ENCODE peak calls at places on chromosomes 13 and 19, in seven cellular contexts. V is foreskin keratinocyte, A is GM23338, R is chondrocyte, K is omental fat pad, C is HCT116, D is gastrocnemius medialis. L is an unnamed sample.

GRCh38 chr13:93249259-93249917 is 22.8 kb downstream of the GPC6 start:
- DNase-seq in D (no peak), V (peak; percentile 77), C (no peak), A (no peak), R (no peak), K (no peak), L (peak; percentile 87)

GRCh38 chr13:111907341-111907880 is 159.5 kb upstream of the SOX1 start:
- DNase-seq in V (no peak), D (no peak), K (no peak), R (no peak), A (no peak), C (no peak), L (no peak)

GRCh38 chr19:34241513-34242337 is 12.6 kb upstream of the GARRE1 start:
- DNase-seq in D (peak; percentile 63), K (no peak), A (peak; percentile 93), R (no peak), V (no peak), C (no peak), L (no peak)

GRCh38 chr13:35599385-35599784 is 122.9 kb upstream of the MAB21L1 start:
- DNase-seq in D (no peak), V (peak; percentile 68), R (no peak), C (no peak), A (peak; percentile 41), K (no peak), L (no peak)

GRCh38 chr13:26951581-26952177 is 191.1 kb upstream of the GPR12 start:
- DNase-seq in R (no peak), V (no peak), C (no peak), D (no peak), K (no peak), A (no peak), L (no peak)

GRCh38 chr19:11203194-11204075 is 6.1 kb upstream of the KANK2 start:
- DNase-seq in V (no peak), K (peak; percentile 63), D (peak; percentile 51), A (peak; percentile 77), C (no peak), R (no peak), L (no peak)

GRCh38 chr19:51361228-51361627 is 5.0 kb downstream of the ETFB start:
- DNase-seq in C (no peak), V (no peak), D (no peak), R (no peak), A (no peak), K (no peak), L (no peak)

GRCh38 chr19:29926031-29926430 is 16.0 kb upstream of the URI1 start:
- DNase-seq in K (no peak), V (no peak), D (no peak), A (no peak), R (no peak), C (no peak), L (no peak)

GRCh38 chr19:22519152-22519551 is 97.0 kb upstream of the ZNF98 start:
- DNase-seq in C (no peak), R (no peak), K (no peak), D (no peak), V (no peak), A (no peak), L (no peak)

GRCh38 chr13:107210216-107211010 is 642.5 kb upstream of the ARGLU1 start:
- DNase-seq in C (no peak), A (no peak), V (no peak), D (no peak), K (no peak), R (no peak), L (no peak)

GRCh38 chr13:80047406-80047805 is 293.5 kb downstream of the SPRY2 start:
- DNase-seq in A (no peak), D (no peak), R (no peak), V (no peak), C (no peak), K (no peak), L (no peak)

GRCh38 chr13:80141114-80141849 is 199.6 kb downstream of the SPRY2 start:
- DNase-seq in A (no peak), D (no peak), V (no peak), C (no peak), R (no peak), K (no peak), L (no peak)

GRCh38 chr19:55667006-55667381 is 8.0 kb upstream of the EPN1 start:
- DNase-seq in R (peak; percentile 67), D (no peak), K (no peak), C (no peak), V (no peak), A (no peak), L (no peak)

GRCh38 chr13:94254737-94255136 is 224.7 kb downstream of the DCT start:
- DNase-seq in C (no peak), V (no peak), R (no peak), K (no peak), D (no peak), A (no peak), L (no peak)

GRCh38 chr13:27997904-27998522 is 9.5 kb upstream of the URAD start:
- DNase-seq in D (no peak), A (peak; percentile 87), K (no peak), C (peak; percentile 70), V (no peak), R (no peak), L (no peak)

GRCh38 chr19:41697198-41697855 is 9.3 kb upstream of the CEACAM7 start:
- DNase-seq in R (no peak), D (no peak), A (no peak), C (no peak), K (no peak), V (no peak), L (no peak)

GRCh38 chr13:39347926-39348901 is 254.8 kb downstream of the LHFPL6 start:
- DNase-seq in K (no peak), D (no peak), R (no peak), V (no peak), A (peak; percentile 68), C (no peak), L (no peak)

GRCh38 chr19:47093254-47093653 is 20.3 kb downstream of the ZC3H4 start:
- DNase-seq in K (no peak), R (peak; percentile 22), C (no peak), D (no peak), V (no peak), A (no peak), L (no peak)

GRCh38 chr19:19405919-19406877 is 723 bp downstream of the GATAD2A start:
- DNase-seq in K (no peak), C (no peak), A (peak; percentile 83), V (no peak), R (no peak), D (no peak), L (no peak)

GRCh38 chr19:19403373-19403901 is 2.0 kb upstream of the GATAD2A start:
- DNase-seq in C (no peak), A (no peak), K (no peak), V (no peak), D (peak; percentile 54), R (no peak), L (no peak)

GRCh38 chr19:19402656-19403372 is 2.7 kb upstream of the GATAD2A start:
- DNase-seq in A (no peak), D (no peak), R (no peak), K (no peak), V (no peak), C (no peak), L (no peak)

GRCh38 chr19:19406878-19407639 is 1.6 kb downstream of the GATAD2A start:
- DNase-seq in R (no peak), C (no peak), A (no peak), K (no peak), D (peak; percentile 49), V (no peak), L (no peak)

GRCh38 chr19:19404879-19405860 is at the start of gene GATAD2A:
- DNase-seq in K (peak; percentile 84), V (peak; percentile 60), R (peak; percentile 94), A (peak; percentile 92), D (peak; percentile 94), C (peak; percentile 78), L (peak; percentile 61)
- TF ChIP-seq CTCF in K (no peak), V (peak; percentile 62), R (peak; percentile 64), A (no peak), D (no peak), C (peak; percentile 20), L (no peak)

GRCh38 chr13:81927347-81927746 is 1586.4 kb upstream of the SPRY2 start:
- DNase-seq in R (no peak), K (no peak), A (peak; percentile 41), D (no peak), V (no peak), C (no peak), L (no peak)

DNA sequence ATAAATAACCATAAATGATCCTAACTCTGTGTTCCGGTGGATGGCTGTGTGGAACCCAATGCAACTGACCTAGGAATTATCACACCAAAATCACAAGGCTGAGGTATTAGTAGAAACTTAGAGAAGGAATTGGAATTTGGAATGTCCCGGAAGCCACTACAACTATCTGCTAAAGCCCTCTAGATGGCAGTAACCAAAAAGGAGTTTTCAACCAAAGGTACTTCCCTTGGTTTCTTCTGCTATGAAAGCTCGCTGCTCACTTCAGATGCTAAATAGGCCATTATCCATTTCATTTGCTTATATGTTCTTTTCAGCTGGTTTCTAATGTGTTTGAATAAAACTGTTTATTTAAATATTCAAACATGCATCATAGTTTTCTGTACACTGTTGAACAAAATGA is 1589.1 kb upstream of the SPRY2 start:
- DNase-seq in K (no peak), R (no peak), A (peak; percentile 87), D (no peak), C (no peak), V (no peak), L (no peak)
- TF ChIP-seq CTCF in K (no peak), R (peak; percentile 80), A (peak; percentile 76), D (no peak), C (peak; percentile 41), V (peak; percentile 53), L (no peak)

GRCh38 chr19:38838208-38838985 is 6.8 kb upstream of the ECH1 start:
- DNase-seq in D (peak; percentile 82), V (peak; percentile 96), R (no peak), C (peak; percentile 46), A (no peak), K (no peak), L (no peak)
- TF ChIP-seq CTCF in D (peak; percentile 30), V (peak; percentile 94), R (no peak), C (no peak), A (no peak), K (no peak), L (no peak)

GRCh38 chr13:25874064-25874737 is 177.6 kb downstream of the SHISA2 start:
- DNase-seq in A (no peak), C (no peak), D (no peak), R (no peak), K (no peak), V (no peak), L (no peak)

GRCh38 chr13:25868483-25868882 is 183.3 kb downstream of the SHISA2 start:
- DNase-seq in A (no peak), D (no peak), K (no peak), R (no peak), C (no peak), V (no peak), L (no peak)

GRCh38 chr13:25872871-25873607 is 178.8 kb downstream of the SHISA2 start:
- DNase-seq in V (no peak), D (peak; percentile 55), K (no peak), A (no peak), C (no peak), R (no peak), L (no peak)

GRCh38 chr13:25871389-25872125 is 180.3 kb downstream of the SHISA2 start:
- DNase-seq in D (no peak), C (no peak), A (no peak), R (no peak), K (no peak), V (no peak), L (no peak)

DNA sequence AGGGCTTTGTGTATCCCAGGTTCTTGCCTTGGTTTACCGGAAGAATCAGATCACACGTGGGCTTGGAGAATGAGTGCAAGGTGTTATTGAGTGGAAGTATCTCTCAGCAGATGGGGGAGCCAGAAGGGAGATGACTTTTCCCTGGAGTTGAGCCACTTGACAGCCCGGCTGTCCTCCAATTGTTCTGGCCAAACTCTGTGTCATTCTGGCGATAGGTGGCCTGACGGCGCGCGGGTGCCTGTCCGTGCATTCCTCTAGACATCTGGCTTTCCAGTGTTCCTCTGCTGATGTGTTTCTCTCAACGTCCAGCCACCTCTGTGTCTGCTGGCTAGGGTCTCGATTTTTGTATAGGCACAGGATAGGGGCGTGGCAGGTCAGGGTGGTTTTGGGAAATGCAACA is 181.9 kb downstream of the SHISA2 start:
- DNase-seq in R (no peak), V (no peak), A (no peak), C (no peak), K (no peak), D (peak; percentile 15), L (no peak)
- TF ChIP-seq CTCF in R (no peak), V (no peak), A (no peak), C (no peak), K (no peak), D (no peak), L (no peak)

L was measured in HFF-Myc.